ENCODE peak calls at places on chromosome 10, in four cellular contexts. Z is IMR-90, G is mesendoderm, M is neuronal stem cell. K is an unnamed sample.

GRCh38 chr10:13717936-13718772 is 131.4 kb downstream of the PRPF18 start:
- DNase-seq in Z (peak), M (no peak), G (no peak), K (no peak)

GRCh38 chr10:77524300-77524711 is 113.3 kb downstream of the KCNMA1 start:
- DNase-seq in G (peak), M (no peak), Z (peak), K (peak)

GRCh38 chr10:8312079-8312478 is 257.6 kb downstream of the GATA3 start:
- DNase-seq in Z (no peak), M (no peak), G (no peak), K (peak)

GRCh38 chr10:114157912-114158311 is 16.1 kb downstream of the CCDC186 start:
- DNase-seq in Z (no peak), G (peak), M (no peak), K (no peak)

GRCh38 chr10:91652364-91652763 is 19.5 kb upstream of the PPP1R3C start:
- DNase-seq in M (no peak), G (peak), Z (peak), K (peak)

GRCh38 chr10:35896011-35896410 is 253.9 kb upstream of the FZD8 start:
- DNase-seq in M (no peak), G (no peak), Z (peak), K (peak)

GRCh38 chr10:14736600-14737081 is 38.1 kb downstream of the FAM107B start:
- DNase-seq in M (no peak), Z (peak), G (peak), K (no peak)

GRCh38 chr10:29702288-29703164 is 67.8 kb upstream of the SVIL start:
- DNase-seq in G (no peak), M (no peak), Z (peak), K (no peak)

GRCh38 chr10:102975483-102976057 is 57.5 kb downstream of the CNNM2 start:
- DNase-seq in G (no peak), M (no peak), Z (no peak), K (no peak)

GRCh38 chr10:98242823-98243222 is 25.2 kb downstream of the LOXL4 start:
- DNase-seq in G (peak), M (no peak), Z (peak), K (no peak)

GRCh38 chr10:33863347-33863746 is 528.9 kb upstream of the NRP1 start:
- DNase-seq in Z (no peak), G (no peak), M (no peak), K (no peak)

GRCh38 chr10:88042162-88043100 is 179.0 kb downstream of the PTEN start:
- DNase-seq in Z (peak), M (no peak), G (peak), K (peak)

GRCh38 chr10:103612462-103613365 is 119.2 kb downstream of the NEURL1 start:
- DNase-seq in M (no peak), Z (peak), G (no peak), K (no peak)

GRCh38 chr10:75932921-75933320 is 501.5 kb downstream of the LRMDA start:
- DNase-seq in M (no peak), Z (no peak), G (no peak), K (no peak)

GRCh38 chr10:99612167-99612831 is 7.9 kb downstream of the SLC25A28 start:
- DNase-seq in M (peak), Z (peak), G (peak), K (peak)

GRCh38 chr10:45432700-45433472 is 58.9 kb downstream of the ALOX5 start:
- DNase-seq in Z (no peak), G (no peak), M (no peak), K (no peak)

GRCh38 chr10:45432113-45432512 is 58.1 kb downstream of the ALOX5 start:
- DNase-seq in Z (no peak), M (no peak), G (no peak), K (no peak)

GRCh38 chr10:45437587-45438456 is 63.8 kb downstream of the ALOX5 start:
- DNase-seq in G (no peak), Z (no peak), M (no peak), K (no peak)

GRCh38 chr10:45429790-45430189 is 55.8 kb downstream of the ALOX5 start:
- DNase-seq in G (no peak), Z (no peak), M (no peak), K (no peak)

GRCh38 chr10:45433716-45434469 is 59.9 kb downstream of the ALOX5 start:
- DNase-seq in M (no peak), Z (no peak), G (no peak), K (no peak)
- H3K4ac ChIP-seq in M (no peak), Z (no peak), G (no peak), K (no peak)

GRCh38 chr10:133309111-133309719 is 501 bp downstream of the ZNF511 start:
- DNase-seq in Z (peak), G (peak), M (peak), K (peak)
- H4K8ac ChIP-seq in Z (peak), G (no peak), M (peak), K (peak)

GRCh38 chr10:3242251-3242650 is 69.7 kb upstream of the PITRM1 start:
- DNase-seq in M (no peak), Z (no peak), G (no peak), K (no peak)
- H3K4ac ChIP-seq in M (no peak), Z (peak), G (no peak), K (no peak)

GRCh38 chr10:74072503-74072902 is 74.6 kb downstream of the VCL start:
- DNase-seq in M (no peak), G (no peak), Z (peak), K (no peak)

GRCh38 chr10:74071151-74071550 is 73.2 kb downstream of the VCL start:
- DNase-seq in M (no peak), Z (peak), G (peak), K (no peak)

GRCh38 chr10:74063256-74063655 is 65.3 kb downstream of the VCL start:
- DNase-seq in G (no peak), M (no peak), Z (peak), K (no peak)

DNA sequence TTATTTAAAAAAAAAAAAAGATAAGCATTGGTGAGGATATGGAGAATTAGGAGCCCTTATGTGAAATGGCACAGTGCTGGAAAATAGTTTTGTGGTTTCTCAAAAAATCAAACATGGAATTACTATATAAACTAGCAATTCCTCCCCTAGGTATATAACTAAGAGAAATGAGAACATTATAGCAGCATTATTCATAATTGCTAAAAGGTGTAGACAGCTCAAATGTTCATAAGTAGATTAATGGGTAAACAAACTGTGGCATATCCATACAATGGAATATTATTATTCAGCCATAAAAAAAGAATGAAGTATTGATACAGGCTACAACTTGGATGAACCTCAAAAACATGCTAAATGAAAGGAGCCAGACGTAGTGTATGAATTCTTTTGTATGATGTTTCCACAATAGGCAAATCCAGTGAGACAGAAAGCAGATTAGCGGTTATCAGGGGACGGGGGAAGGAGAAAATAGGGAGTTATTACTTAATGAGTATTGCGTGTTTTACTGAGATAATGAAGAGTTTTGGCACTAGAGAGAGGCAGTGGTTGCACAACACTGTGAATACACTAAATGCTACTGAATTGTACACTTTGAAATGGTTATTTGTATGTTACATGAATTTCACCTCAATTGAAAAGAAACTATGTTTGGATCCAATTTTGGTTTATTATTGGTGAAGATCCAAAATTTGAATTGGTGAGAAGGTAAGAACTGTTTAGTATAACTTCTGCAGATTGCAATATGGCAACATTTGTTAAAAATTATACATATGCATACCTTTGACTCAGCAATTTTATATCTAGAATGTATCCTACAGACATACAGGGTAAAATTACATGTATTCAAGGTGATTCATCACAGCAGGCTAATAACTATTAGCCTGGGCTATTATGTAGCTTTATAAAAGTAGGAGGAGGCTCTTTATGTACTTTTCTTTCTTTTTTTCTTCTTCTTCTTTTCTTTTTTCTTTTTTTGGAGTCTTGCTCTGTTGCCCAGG is 69.8 kb downstream of the VCL start:
- DNase-seq in M (no peak), G (no peak), Z (no peak), K (no peak)
- H4K8ac ChIP-seq in M (no peak), G (no peak), Z (no peak), K (no peak)

K was measured in trophoblast cell.